ENCODE peak calls at places on chromosomes 6 and 20, in six cellular contexts. T, Z, Q, Y, U and H are unnamed samples. For H3K27me3, the result is how much of the 10 kb centered on the place peaks cover.

GRCh38 chr6:109053285-109053684 is 41.4 kb downstream of the SESN1 start:
- DNase-seq in T (no peak), Z (peak), Q (no peak), Y (peak), U (no peak), H (no peak)

GRCh38 chr6:139588076-139588639 is 213.7 kb upstream of the CITED2 start:
- DNase-seq in T (peak), Z (no peak), Q (no peak), Y (peak), U (no peak), H (no peak)

GRCh38 chr6:168223150-168223549 is 96.4 kb downstream of the DACT2 start:
- DNase-seq in T (no peak), Z (no peak), Q (no peak), Y (no peak), U (no peak), H (no peak)

GRCh38 chr6:12941422-12941821 is 224.9 kb downstream of the PHACTR1 start:
- DNase-seq in T (no peak), Z (no peak), Q (no peak), Y (peak), U (no peak), H (no peak)

GRCh38 chr20:44543345-44543744 is 21.5 kb upstream of the SERINC3 start:
- DNase-seq in T (no peak), Z (no peak), Q (no peak), Y (no peak), U (no peak), H (no peak)

GRCh38 chr6:112184996-112185395 is 69.4 kb downstream of the LAMA4 start:
- DNase-seq in T (no peak), Z (no peak), Q (no peak), Y (no peak), U (no peak), H (no peak)

GRCh38 chr6:159693894-159694545 is 979 bp upstream of the SOD2 start:
- DNase-seq in T (peak), Z (no peak), Q (no peak), Y (peak), U (no peak), H (peak)

GRCh38 chr20:22583773-22584629 is at the start of gene FOXA2:
- DNase-seq in T (no peak), Z (no peak), Q (peak), Y (peak), U (no peak), H (peak)

GRCh38 chr6:95804847-95805541 is 210.8 kb upstream of the FUT9 start:
- DNase-seq in T (no peak), Z (no peak), Q (no peak), Y (no peak), U (no peak), H (no peak)

GRCh38 chr20:49508435-49509199 is 26.1 kb upstream of the KCNB1 start:
- DNase-seq in T (peak), Z (peak), Q (no peak), Y (peak), U (no peak), H (peak)

GRCh38 chr6:35728663-35729348 is 8.0 kb upstream of the ARMC12 start:
- DNase-seq in T (no peak), Z (no peak), Q (no peak), Y (peak), U (no peak), H (no peak)

GRCh38 chr20:44074252-44075151 is 112.5 kb downstream of the JPH2 start:
- DNase-seq in T (peak), Z (no peak), Q (peak), Y (no peak), U (no peak), H (no peak)

DNA sequence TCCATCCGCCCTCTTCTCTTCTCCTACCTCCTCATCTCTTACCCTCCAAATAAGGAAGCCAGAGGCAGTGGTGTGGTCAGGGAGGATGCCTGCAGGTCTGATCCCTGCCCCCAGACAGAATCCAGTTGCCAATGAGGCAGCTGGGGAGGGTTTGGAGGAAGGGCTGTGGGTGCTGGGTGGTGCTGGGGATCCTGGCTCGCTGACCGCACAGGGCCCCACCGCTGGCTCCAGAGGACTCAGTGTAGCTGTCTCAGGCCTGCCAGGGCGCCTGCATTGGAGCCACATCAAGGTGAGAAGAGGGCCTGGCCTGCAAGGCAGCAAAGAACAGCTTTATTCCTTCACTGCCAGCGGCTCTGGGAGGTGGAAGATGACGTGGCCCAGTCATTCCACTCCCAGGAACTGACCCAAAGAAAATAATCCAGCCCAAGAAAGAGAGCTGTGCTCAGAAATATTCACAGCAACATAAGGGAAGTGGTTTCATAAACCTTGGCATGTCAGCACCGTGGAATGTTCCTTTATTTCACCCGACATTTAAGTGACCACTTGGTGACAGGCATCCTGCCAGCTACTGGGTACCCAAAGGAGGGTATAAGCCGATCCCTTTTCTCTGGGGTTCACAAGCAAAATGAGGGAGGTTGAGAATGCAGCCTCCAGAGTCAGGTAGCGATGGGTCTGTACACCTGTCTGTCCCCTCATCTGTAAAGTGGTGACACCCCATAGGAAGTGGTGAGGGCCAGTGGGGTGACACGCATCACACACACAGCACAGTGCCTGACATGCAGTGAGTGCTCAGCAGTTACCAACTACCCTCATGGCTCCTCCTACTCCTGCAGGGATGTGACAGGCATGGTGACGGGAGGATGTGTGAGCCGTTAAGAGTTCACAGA is 125.1 kb downstream of the SNX5 start:
- DNase-seq in T (peak), Z (no peak), Q (no peak), Y (no peak), U (no peak), H (no peak)
- H3K4ac ChIP-seq in T (peak), Z (no peak), Q (no peak), Y (no peak), U (no peak), H (no peak)

GRCh38 chr20:46023999-46024398 is 5.0 kb upstream of the SLC12A5 start:
- DNase-seq in T (no peak), Z (no peak), Q (no peak), Y (no peak), U (no peak), H (no peak)

GRCh38 chr20:46021361-46022359 is 7.4 kb upstream of the SLC12A5 start:
- DNase-seq in T (no peak), Z (peak), Q (peak), Y (peak), U (no peak), H (peak)

GRCh38 chr20:46025376-46025783 is 3.6 kb upstream of the SLC12A5 start:
- DNase-seq in T (no peak), Z (no peak), Q (no peak), Y (no peak), U (no peak), H (no peak)

GRCh38 chr20:46022411-46023147 is 6.4 kb upstream of the SLC12A5 start:
- DNase-seq in T (peak), Z (no peak), Q (peak), Y (peak), U (no peak), H (peak)

GRCh38 chr20:46023148-46023484 is 5.9 kb upstream of the SLC12A5 start:
- DNase-seq in T (no peak), Z (no peak), Q (no peak), Y (no peak), U (no peak), H (no peak)
- H3K27me3 ChIP-seq in T (under half), Z (under half), Q (under half), Y (under half), U (under half), H (under half)

GRCh38 chr6:105995403-105995699 is 90.8 kb upstream of the PRDM1 start:
- DNase-seq in T (peak), Z (no peak), Q (no peak), Y (no peak), U (no peak), H (no peak)

GRCh38 chr6:105993341-105993740 is 92.8 kb upstream of the PRDM1 start:
- DNase-seq in T (peak), Z (no peak), Q (no peak), Y (peak), U (no peak), H (peak)

GRCh38 chr6:105992315-105992961 is 93.7 kb upstream of the PRDM1 start:
- DNase-seq in T (peak), Z (peak), Q (peak), Y (peak), U (peak), H (peak)

GRCh38 chr6:105993769-105994521 is 92.2 kb upstream of the PRDM1 start:
- DNase-seq in T (peak), Z (peak), Q (peak), Y (peak), U (peak), H (no peak)

DNA sequence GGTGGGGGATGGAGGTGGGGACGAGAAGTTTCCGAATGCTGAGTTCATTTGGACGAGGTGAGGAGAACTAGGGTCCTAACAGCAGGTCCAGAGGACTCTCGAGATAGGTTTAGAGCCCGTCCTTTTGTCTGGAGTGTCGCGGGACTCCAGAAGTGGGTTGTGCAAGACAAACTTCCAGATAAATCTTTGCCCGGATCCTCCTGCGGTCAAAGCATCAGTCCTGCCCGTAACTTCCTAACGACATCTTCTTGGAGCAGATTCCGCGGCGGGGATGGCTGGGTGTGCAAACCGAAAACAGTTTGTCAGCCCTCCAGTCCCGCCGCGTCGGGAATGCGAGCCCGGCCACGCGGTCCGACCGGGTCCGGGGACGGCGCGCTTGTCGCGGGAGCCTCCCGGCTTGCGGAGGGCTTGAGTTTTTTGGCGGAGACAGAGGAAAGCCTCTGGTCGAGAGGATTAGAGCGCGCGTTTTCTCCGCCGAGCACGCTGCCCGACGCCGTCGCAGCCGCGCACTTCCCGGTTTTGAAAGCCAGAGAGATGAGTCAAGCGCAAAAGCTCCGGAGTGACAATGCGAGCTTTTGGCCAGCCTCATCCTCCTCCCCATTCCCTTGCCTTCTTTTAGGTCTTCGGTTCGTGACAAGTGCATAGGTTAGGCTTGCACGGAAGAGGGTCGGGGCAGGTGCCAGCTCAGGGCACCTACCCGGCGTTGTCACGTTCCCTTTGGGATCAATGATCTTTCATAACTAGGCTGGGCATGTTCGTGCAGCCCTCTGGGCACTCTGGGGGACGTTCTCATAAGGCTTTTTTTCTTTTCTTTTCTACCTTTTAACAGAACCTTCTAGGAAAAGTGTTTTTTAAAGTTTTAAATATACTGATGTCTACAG is 91.4 kb upstream of the PRDM1 start:
- DNase-seq in T (peak), Z (peak), Q (peak), Y (peak), U (peak), H (peak)
- H3K4ac ChIP-seq in T (peak), Z (no peak), Q (no peak), Y (no peak), U (no peak), H (no peak)

GRCh38 chr6:34066772-34067770 is 78.8 kb downstream of the GRM4 start:
- DNase-seq in T (no peak), Z (no peak), Q (no peak), Y (no peak), U (no peak), H (no peak)
- H3K27me3 ChIP-seq in T (half or more), Z (under half), Q (under half), Y (under half), U (under half), H (under half)

GRCh38 chr6:30818426-30818841 is 65.9 kb upstream of the DDR1 start:
- DNase-seq in T (peak), Z (no peak), Q (no peak), Y (no peak), U (peak), H (no peak)

GRCh38 chr6:30819287-30819917 is 64.9 kb upstream of the DDR1 start:
- DNase-seq in T (peak), Z (no peak), Q (no peak), Y (peak), U (peak), H (no peak)

GRCh38 chr6:30820196-30820595 is 64.1 kb upstream of the DDR1 start:
- DNase-seq in T (peak), Z (no peak), Q (no peak), Y (peak), U (no peak), H (no peak)

GRCh38 chr6:30814137-30815084 is 69.9 kb upstream of the DDR1 start:
- DNase-seq in T (peak), Z (no peak), Q (no peak), Y (peak), U (peak), H (no peak)

GRCh38 chr6:30816791-30817739 is 67.3 kb upstream of the DDR1 start:
- DNase-seq in T (no peak), Z (no peak), Q (no peak), Y (no peak), U (no peak), H (no peak)
- H3K4ac ChIP-seq in T (peak), Z (no peak), Q (no peak), Y (no peak), U (no peak), H (no peak)